ENCODE peak calls at places on chromosomes 2 and 18, in four cellular contexts. H is K562, C is GM12878, J is HepG2. P is an unnamed sample.

GRCh38 chr2:240914645-240915525 is 8.7 kb downstream of the CROCC2 start:
- DNase-seq in H (no peak), C (no peak), J (no peak), P (no peak)

GRCh38 chr2:13821255-13821880 is 811.1 kb upstream of the LRATD1 start:
- DNase-seq in H (no peak), C (no peak), J (no peak), P (no peak)

GRCh38 chr2:64914247-64914646 is 75.0 kb upstream of the SLC1A4 start:
- DNase-seq in H (no peak), C (no peak), J (no peak), P (no peak)

GRCh38 chr2:221444106-221444505 is 128.0 kb downstream of the EPHA4 start:
- DNase-seq in H (no peak), C (no peak), J (no peak), P (no peak)

GRCh38 chr18:67451952-67452351 is 64.6 kb downstream of the DSEL start:
- DNase-seq in H (no peak), C (no peak), J (no peak), P (no peak)

GRCh38 chr2:226728996-226729395 is 70.6 kb downstream of the IRS1 start:
- DNase-seq in H (no peak), C (no peak), J (no peak), P (no peak)

GRCh38 chr18:68445131-68445530 is 269.8 kb downstream of the TMX3 start:
- DNase-seq in H (no peak), C (no peak), J (no peak), P (no peak)

GRCh38 chr2:144356402-144356801 is 163.5 kb downstream of the ZEB2 start:
- DNase-seq in H (no peak), C (no peak), J (no peak), P (no peak)

GRCh38 chr2:88919087-88919738 is 227.7 kb downstream of the RPIA start:
- DNase-seq in H (peak; percentile 41), C (no peak), J (peak; percentile 31), P (no peak)

GRCh38 chr2:129587426-129588064 is 391.9 kb upstream of the RAB6C start:
- DNase-seq in H (peak; percentile 55), C (no peak), J (no peak), P (peak; percentile 44)

GRCh38 chr2:85145116-85145820 is 12.1 kb downstream of the TCF7L1 start:
- DNase-seq in H (no peak), C (no peak), J (no peak), P (no peak)

GRCh38 chr2:48415765-48416515 is 114.0 kb upstream of the STON1 start:
- DNase-seq in H (no peak), C (no peak), J (peak; percentile 88), P (no peak)

GRCh38 chr18:23970161-23971153 is 44.1 kb upstream of the TTC39C start:
- DNase-seq in H (no peak), C (peak; percentile 42), J (no peak), P (no peak)

GRCh38 chr2:201696151-201696659 is 2.2 kb downstream of the MPP4 start:
- DNase-seq in H (no peak), C (no peak), J (no peak), P (no peak)

GRCh38 chr2:125721072-125721721 is 934.8 kb upstream of the GYPC start:
- DNase-seq in H (no peak), C (no peak), J (no peak), P (no peak)

GRCh38 chr2:23376972-23377371 is 8.0 kb upstream of the KLHL29 start:
- DNase-seq in H (no peak), C (no peak), J (no peak), P (no peak)

GRCh38 chr2:120958623-120959366 is 223.1 kb downstream of the GLI2 start:
- DNase-seq in H (peak; percentile 40), C (no peak), J (no peak), P (peak; percentile 17)

GRCh38 chr18:29271496-29271895 is 1094.6 kb upstream of the CDH2 start:
- DNase-seq in H (no peak), C (no peak), J (no peak), P (no peak)

GRCh38 chr2:1929962-1930361 is 185.6 kb upstream of the PXDN start:
- DNase-seq in H (no peak), C (no peak), J (no peak), P (no peak)

GRCh38 chr2:241064008-241064801 is 37.9 kb downstream of the MTERF4 start:
- DNase-seq in H (no peak), C (no peak), J (no peak), P (peak; percentile 80)

GRCh38 chr2:194301946-194302345 is 1355.1 kb upstream of the SLC39A10 start:
- DNase-seq in H (no peak), C (no peak), J (no peak), P (no peak)

GRCh38 chr2:187372213-187372612 is 75.8 kb downstream of the CALCRL start:
- DNase-seq in H (no peak), C (no peak), J (no peak), P (no peak)

GRCh38 chr2:905833-906140 is 44.9 kb upstream of the SNTG2 start:
- DNase-seq in H (no peak), C (no peak), J (no peak), P (no peak)

GRCh38 chr2:44016282-44016681 is 20.5 kb upstream of the LRPPRC start:
- DNase-seq in H (peak; percentile 66), C (no peak), J (peak; percentile 62), P (peak; percentile 13)

GRCh38 chr2:39646267-39646666 is 19.4 kb upstream of the TMEM178A start:
- DNase-seq in H (no peak), C (no peak), J (no peak), P (no peak)

GRCh38 chr2:107215764-107216398 is 329.9 kb upstream of the ST6GAL2 start:
- DNase-seq in H (no peak), C (no peak), J (no peak), P (no peak)

GRCh38 chr2:152618188-152618564 is 99.1 kb downstream of the PRPF40A start:
- DNase-seq in H (no peak), C (no peak), J (no peak), P (no peak)

GRCh38 chr18:79544386-79544963 is 135.1 kb upstream of the CTDP1 start:
- DNase-seq in H (no peak), C (no peak), J (no peak), P (no peak)
- TF ChIP-seq HDAC6 in H (no peak), C (no peak), J (no peak), P (no peak)

GRCh38 chr18:74714796-74715195 is 117.1 kb downstream of the ZNF407 start:
- DNase-seq in H (no peak), C (no peak), J (no peak), P (no peak)
- TF ChIP-seq HDAC6 in H (no peak), C (no peak), J (no peak), P (no peak)

GRCh38 chr2:233866479-233866878 is 1.7 kb downstream of the MSL3B start:
- DNase-seq in H (no peak), C (no peak), J (no peak), P (no peak)

GRCh38 chr2:233865838-233866237 is 2.3 kb downstream of the MSL3B start:
- DNase-seq in H (no peak), C (no peak), J (peak; percentile 43), P (no peak)

GRCh38 chr2:233871432-233871831 is 3.2 kb upstream of the MSL3B start:
- DNase-seq in H (no peak), C (no peak), J (no peak), P (no peak)

GRCh38 chr2:233862261-233862768 is 5.9 kb downstream of the MSL3B start:
- DNase-seq in H (no peak), C (no peak), J (no peak), P (no peak)

DNA sequence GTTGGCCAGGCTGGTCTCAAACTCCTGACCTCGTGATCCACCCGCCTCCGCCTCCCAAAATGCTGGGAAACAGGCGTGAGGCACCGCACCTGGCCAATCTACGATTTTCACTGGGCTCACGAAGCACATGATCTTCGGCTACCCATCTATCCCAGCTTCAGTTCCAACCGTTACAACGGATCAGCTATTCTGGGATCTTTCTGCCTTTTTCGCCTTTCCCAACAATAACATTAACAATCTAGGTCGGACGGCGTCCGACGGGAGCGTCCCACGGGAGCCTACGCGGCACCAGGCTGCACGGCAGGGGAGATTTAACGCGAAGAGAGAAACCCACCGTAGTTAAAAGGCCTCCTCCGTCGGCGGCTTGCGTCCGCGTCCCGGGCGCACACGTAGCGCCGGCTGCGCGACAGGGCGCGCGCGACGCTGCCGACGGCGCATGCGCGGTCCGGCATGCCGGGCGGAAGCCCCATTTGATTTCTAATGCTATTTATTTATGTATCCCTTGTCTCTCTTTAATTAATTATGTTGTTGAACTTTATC is at the start of gene MSL3B:
- DNase-seq in H (peak; percentile 76), C (no peak), J (no peak), P (peak; percentile 70)
- TF ChIP-seq HDAC6 in H (no peak), C (no peak), J (no peak), P (no peak)

DNA sequence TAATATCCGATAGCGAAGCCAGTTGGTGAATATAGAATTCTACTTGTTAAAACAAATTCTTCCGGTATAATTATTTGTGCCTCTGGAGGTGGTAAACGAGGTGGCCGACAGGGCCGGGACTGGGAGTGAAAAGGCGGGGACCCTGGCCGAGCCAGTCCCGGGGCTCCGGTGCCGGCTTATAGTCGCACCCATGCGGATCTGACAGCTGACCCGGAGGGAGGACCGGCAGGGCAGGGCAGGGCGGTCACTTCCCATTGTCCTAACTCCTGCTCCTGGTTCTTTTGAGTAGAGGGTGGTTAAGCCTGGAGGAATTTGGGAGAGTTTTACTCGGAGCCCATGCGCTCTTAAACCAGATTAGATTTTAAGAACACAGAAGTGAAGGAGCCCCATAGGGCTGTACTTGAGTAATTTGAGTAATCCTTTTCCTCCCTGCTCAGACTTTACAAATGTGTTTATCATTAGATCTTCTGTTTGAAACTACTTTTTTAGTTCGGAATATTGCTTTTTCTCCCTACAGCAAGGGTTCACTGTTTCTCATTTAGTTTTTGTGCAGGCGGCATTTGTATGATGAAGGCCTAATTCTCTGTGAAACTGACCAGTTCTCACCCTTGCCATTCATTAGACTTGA is 1.8 kb downstream of the B3GNT2 start:
- DNase-seq in H (peak; percentile 50), C (no peak), J (no peak), P (no peak)
- TF ChIP-seq HDAC6 in H (no peak), C (no peak), J (no peak), P (no peak)

DNA sequence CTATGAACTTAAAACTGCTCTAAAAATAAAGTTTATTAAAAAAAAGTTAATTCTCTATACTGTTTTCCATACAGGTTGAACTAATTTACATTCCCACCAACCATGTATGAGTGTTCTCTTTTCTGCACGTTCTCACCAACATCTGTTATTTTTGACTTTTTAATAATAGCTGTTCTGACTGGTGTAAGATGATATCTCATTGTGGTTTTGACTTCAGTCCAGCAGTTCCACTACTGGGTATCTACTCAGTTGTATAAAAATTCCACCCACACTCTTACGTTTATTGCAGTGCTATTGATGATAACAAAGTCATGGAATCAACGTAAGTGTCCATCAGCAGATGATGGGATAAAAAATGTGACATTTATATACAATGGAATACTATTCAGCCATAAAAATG is 33.7 kb downstream of the SPAG16 start:
- DNase-seq in H (no peak), C (no peak), J (no peak), P (no peak)
- TF ChIP-seq HDAC6 in H (no peak), C (no peak), J (no peak), P (no peak)